ENCODE peak calls at places on chromosomes 12 and 14, in four cellular contexts. One of them, this sample, is unnamed.

GRCh38 chr14:70909788-70910614 is 2.7 kb downstream of the PCNX1 start:
- DNase-seq in central memory CD4-positive, alpha-beta T cell: no peak
- DNase-seq in CD8-positive, alpha-beta T cell: no peak
- DNase-seq in GM23338: no peak
- DNase-seq in this sample: no peak

GRCh38 chr12:62711626-62712305 is 223.2 kb downstream of the PPM1H start:
- DNase-seq in central memory CD4-positive, alpha-beta T cell: no peak
- DNase-seq in CD8-positive, alpha-beta T cell: no peak
- DNase-seq in GM23338: no peak
- DNase-seq in this sample: no peak

GRCh38 chr12:105317942-105318614 is 12.4 kb upstream of the C12orf75 start:
- DNase-seq in central memory CD4-positive, alpha-beta T cell: no peak
- DNase-seq in CD8-positive, alpha-beta T cell: no peak
- DNase-seq in GM23338: no peak
- DNase-seq in this sample: no peak

GRCh38 chr12:117727301-117727700 is 241.5 kb downstream of the KSR2 start:
- DNase-seq in central memory CD4-positive, alpha-beta T cell: no peak
- DNase-seq in CD8-positive, alpha-beta T cell: no peak
- DNase-seq in GM23338: no peak
- DNase-seq in this sample: no peak

GRCh38 chr14:34044666-34045306 is 93.9 kb upstream of the EGLN3 start:
- DNase-seq in central memory CD4-positive, alpha-beta T cell: no peak
- DNase-seq in CD8-positive, alpha-beta T cell: no peak
- DNase-seq in GM23338: no peak
- DNase-seq in this sample: no peak

GRCh38 chr12:647039-647712 is 16.1 kb downstream of the NINJ2 start:
- DNase-seq in central memory CD4-positive, alpha-beta T cell: no peak
- DNase-seq in CD8-positive, alpha-beta T cell: no peak
- DNase-seq in GM23338: no peak
- DNase-seq in this sample: no peak

GRCh38 chr14:103239751-103240150 is 94.3 kb upstream of the EIF5 start:
- DNase-seq in central memory CD4-positive, alpha-beta T cell: no peak
- DNase-seq in CD8-positive, alpha-beta T cell: no peak
- DNase-seq in GM23338: no peak
- DNase-seq in this sample: no peak

GRCh38 chr12:15322164-15323054 is at the start of gene PTPRO:
- DNase-seq in central memory CD4-positive, alpha-beta T cell: no peak
- DNase-seq in CD8-positive, alpha-beta T cell: no peak
- DNase-seq in GM23338: peak
- DNase-seq in this sample: peak

GRCh38 chr14:35632276-35633071 is 98.5 kb downstream of the INSM2 start:
- DNase-seq in central memory CD4-positive, alpha-beta T cell: no peak
- DNase-seq in CD8-positive, alpha-beta T cell: no peak
- DNase-seq in GM23338: no peak
- DNase-seq in this sample: no peak

GRCh38 chr14:72714094-72714493 is 179.8 kb downstream of the DPF3 start:
- DNase-seq in central memory CD4-positive, alpha-beta T cell: peak
- DNase-seq in CD8-positive, alpha-beta T cell: peak
- DNase-seq in GM23338: no peak
- DNase-seq in this sample: no peak

GRCh38 chr12:55927588-55928502 is at the start of gene PYM1:
- DNase-seq in central memory CD4-positive, alpha-beta T cell: peak
- DNase-seq in CD8-positive, alpha-beta T cell: peak
- DNase-seq in GM23338: peak
- DNase-seq in this sample: peak

GRCh38 chr14:35390577-35391387 is 13.8 kb downstream of the NFKBIA start:
- DNase-seq in central memory CD4-positive, alpha-beta T cell: no peak
- DNase-seq in CD8-positive, alpha-beta T cell: no peak
- DNase-seq in GM23338: no peak
- DNase-seq in this sample: no peak